ENCODE peak calls at places on chromosomes 11 and 22, in six cellular contexts. One of them, this sample, is unnamed.

GRCh38 chr11:35237860-35238715 is 99.1 kb downstream of the CD44 start:
- DNase-seq in HS-5: no peak
- DNase-seq in CD4-positive, alpha-beta memory T cell: peak
- DNase-seq in T-helper 17 cell: no peak
- DNase-seq in ascending aorta: no peak
- DNase-seq in hypothalamus: peak
- DNase-seq in this sample: no peak

GRCh38 chr11:94504689-94505293 is 7.5 kb upstream of the C11orf97 start:
- DNase-seq in hypothalamus: no peak
- DNase-seq in CD4-positive, alpha-beta memory T cell: peak
- DNase-seq in HS-5: peak
- DNase-seq in T-helper 17 cell: no peak
- DNase-seq in ascending aorta: no peak
- DNase-seq in this sample: no peak

GRCh38 chr11:114202011-114202609 is 94.1 kb upstream of the NNMT start:
- DNase-seq in ascending aorta: no peak
- DNase-seq in T-helper 17 cell: no peak
- DNase-seq in hypothalamus: no peak
- DNase-seq in HS-5: no peak
- DNase-seq in CD4-positive, alpha-beta memory T cell: no peak
- DNase-seq in this sample: no peak

GRCh38 chr11:130846606-130847005 is 69.7 kb downstream of the SNX19 start:
- DNase-seq in CD4-positive, alpha-beta memory T cell: no peak
- DNase-seq in T-helper 17 cell: no peak
- DNase-seq in ascending aorta: no peak
- DNase-seq in hypothalamus: no peak
- DNase-seq in HS-5: no peak
- DNase-seq in this sample: no peak

GRCh38 chr11:92342886-92343285 is 118.3 kb downstream of the FAT3 start:
- DNase-seq in ascending aorta: no peak
- DNase-seq in hypothalamus: no peak
- DNase-seq in T-helper 17 cell: no peak
- DNase-seq in CD4-positive, alpha-beta memory T cell: no peak
- DNase-seq in HS-5: no peak
- DNase-seq in this sample: no peak

GRCh38 chr22:46287873-46288751 is 8.6 kb upstream of the GTSE1 start:
- DNase-seq in CD4-positive, alpha-beta memory T cell: no peak
- DNase-seq in T-helper 17 cell: no peak
- DNase-seq in HS-5: no peak
- DNase-seq in ascending aorta: peak
- DNase-seq in hypothalamus: no peak
- DNase-seq in this sample: peak

GRCh38 chr11:12237381-12237784 is 127.0 kb downstream of the MICAL2 start:
- DNase-seq in T-helper 17 cell: no peak
- DNase-seq in CD4-positive, alpha-beta memory T cell: no peak
- DNase-seq in ascending aorta: no peak
- DNase-seq in hypothalamus: no peak
- DNase-seq in HS-5: no peak
- DNase-seq in this sample: no peak

GRCh38 chr11:96426356-96427103 is 36.7 kb downstream of the JRKL start:
- DNase-seq in CD4-positive, alpha-beta memory T cell: peak
- DNase-seq in T-helper 17 cell: no peak
- DNase-seq in HS-5: peak
- DNase-seq in hypothalamus: peak
- DNase-seq in ascending aorta: no peak
- DNase-seq in this sample: no peak

GRCh38 chr11:86537541-86538222 is 134.7 kb downstream of the ME3 start:
- DNase-seq in CD4-positive, alpha-beta memory T cell: no peak
- DNase-seq in hypothalamus: no peak
- DNase-seq in ascending aorta: no peak
- DNase-seq in HS-5: no peak
- DNase-seq in T-helper 17 cell: no peak
- DNase-seq in this sample: no peak

GRCh38 chr11:118241191-118242098 is 10.7 kb downstream of the MPZL3 start:
- DNase-seq in hypothalamus: no peak
- DNase-seq in ascending aorta: no peak
- DNase-seq in CD4-positive, alpha-beta memory T cell: peak
- DNase-seq in HS-5: no peak
- DNase-seq in T-helper 17 cell: no peak
- DNase-seq in this sample: no peak

GRCh38 chr11:2096001-2096918 is 42.9 kb downstream of the IGF2 start:
- DNase-seq in HS-5: peak
- DNase-seq in hypothalamus: no peak
- DNase-seq in CD4-positive, alpha-beta memory T cell: no peak
- DNase-seq in ascending aorta: peak
- DNase-seq in T-helper 17 cell: no peak
- DNase-seq in this sample: peak

GRCh38 chr11:111815489-111815888 is 49.3 kb upstream of the PPP2R1B start:
- DNase-seq in HS-5: no peak
- DNase-seq in CD4-positive, alpha-beta memory T cell: no peak
- DNase-seq in ascending aorta: no peak
- DNase-seq in T-helper 17 cell: no peak
- DNase-seq in hypothalamus: no peak
- DNase-seq in this sample: no peak

GRCh38 chr11:122123258-122123929 is 7.4 kb upstream of the BLID start:
- DNase-seq in ascending aorta: no peak
- DNase-seq in HS-5: no peak
- DNase-seq in T-helper 17 cell: no peak
- DNase-seq in hypothalamus: no peak
- DNase-seq in CD4-positive, alpha-beta memory T cell: no peak
- DNase-seq in this sample: no peak

GRCh38 chr11:113481672-113482071 is 6.5 kb upstream of the DRD2 start:
- DNase-seq in CD4-positive, alpha-beta memory T cell: no peak
- DNase-seq in HS-5: no peak
- DNase-seq in ascending aorta: no peak
- DNase-seq in hypothalamus: no peak
- DNase-seq in T-helper 17 cell: no peak
- DNase-seq in this sample: no peak

GRCh38 chr22:46876357-46876934 is 114.0 kb downstream of the TBC1D22A start:
- DNase-seq in HS-5: no peak
- DNase-seq in hypothalamus: no peak
- DNase-seq in CD4-positive, alpha-beta memory T cell: no peak
- DNase-seq in ascending aorta: no peak
- DNase-seq in T-helper 17 cell: no peak
- DNase-seq in this sample: no peak

GRCh38 chr11:118046051-118046963 is 30.6 kb upstream of the TMPRSS4 start:
- DNase-seq in T-helper 17 cell: no peak
- DNase-seq in CD4-positive, alpha-beta memory T cell: peak
- DNase-seq in hypothalamus: no peak
- DNase-seq in HS-5: no peak
- DNase-seq in ascending aorta: no peak
- DNase-seq in this sample: no peak

GRCh38 chr11:106695506-106695905 is 322.8 kb downstream of the GUCY1A2 start:
- DNase-seq in CD4-positive, alpha-beta memory T cell: no peak
- DNase-seq in T-helper 17 cell: no peak
- DNase-seq in HS-5: no peak
- DNase-seq in hypothalamus: no peak
- DNase-seq in ascending aorta: no peak
- DNase-seq in this sample: no peak

GRCh38 chr11:94708176-94708575 is 60.0 kb upstream of the AMOTL1 start:
- DNase-seq in T-helper 17 cell: no peak
- DNase-seq in ascending aorta: no peak
- DNase-seq in CD4-positive, alpha-beta memory T cell: no peak
- DNase-seq in hypothalamus: no peak
- DNase-seq in HS-5: no peak
- DNase-seq in this sample: no peak

This sample was measured in psoas muscle.